ENCODE peak calls at places on chromosomes 5 and 9, in four cellular contexts. X, I, W and T are unnamed samples.

GRCh38 chr9:110029815-110030480 is 178.0 kb downstream of the C9orf152 start:
- DNase-seq in X (no peak), I (no peak), W (no peak), T (no peak)

GRCh38 chr9:88533951-88534455 is 975 bp upstream of the NXNL2 start:
- DNase-seq in X (no peak), I (no peak), W (peak), T (peak)

GRCh38 chr5:66947458-66947857 is 249.1 kb downstream of the CD180 start:
- DNase-seq in X (no peak), I (no peak), W (no peak), T (no peak)

GRCh38 chr5:149452665-149453617 is 73.8 kb upstream of the IL17B start:
- DNase-seq in X (peak), I (no peak), W (no peak), T (no peak)

GRCh38 chr5:54234304-54234938 is 76.0 kb downstream of the ARL15 start:
- DNase-seq in X (peak), I (no peak), W (no peak), T (no peak)

GRCh38 chr5:32852535-32852934 is 141.4 kb downstream of the NPR3 start:
- DNase-seq in X (peak), I (no peak), W (no peak), T (peak)

GRCh38 chr9:98317134-98317857 is 61.8 kb upstream of the TBC1D2 start:
- DNase-seq in X (no peak), I (no peak), W (no peak), T (no peak)

GRCh38 chr5:159765034-159765433 is 151.2 kb upstream of the ADRA1B start:
- DNase-seq in X (no peak), I (no peak), W (no peak), T (no peak)

GRCh38 chr5:321233-321725 is at the start of gene AHRR:
- DNase-seq in X (peak), I (no peak), W (peak), T (peak)

GRCh38 chr9:100811643-100812042 is 216.9 kb upstream of the PLPPR1 start:
- DNase-seq in X (no peak), I (no peak), W (no peak), T (no peak)

GRCh38 chr5:75320341-75320740 is 16.7 kb upstream of the HMGCR start:
- DNase-seq in X (no peak), I (no peak), W (no peak), T (no peak)

GRCh38 chr5:44727100-44727499 is 81.6 kb upstream of the MRPS30 start:
- DNase-seq in X (no peak), I (no peak), W (no peak), T (no peak)

GRCh38 chr5:123180178-123180577 is 91.1 kb downstream of the PRDM6 start:
- DNase-seq in X (no peak), I (no peak), W (no peak), T (no peak)

GRCh38 chr5:135140805-135141204 is 106.8 kb upstream of the PITX1 start:
- DNase-seq in X (no peak), I (no peak), W (no peak), T (no peak)

GRCh38 chr9:34675048-34675714 is 12.7 kb upstream of the CCL27 start:
- DNase-seq in X (peak), I (no peak), W (peak), T (peak)

GRCh38 chr9:23830949-23831730 is 5.1 kb upstream of the ELAVL2 start:
- DNase-seq in X (no peak), I (no peak), W (no peak), T (peak)

GRCh38 chr9:105188746-105189145 is 55.7 kb upstream of the SLC44A1 start:
- DNase-seq in X (no peak), I (no peak), W (no peak), T (no peak)

GRCh38 chr5:150410524-150411244 is 2.0 kb downstream of the CD74 start:
- DNase-seq in X (peak), I (peak), W (no peak), T (peak)

GRCh38 chr9:119313846-119314245 is 55.4 kb downstream of the BRINP1 start:
- DNase-seq in X (no peak), I (no peak), W (no peak), T (no peak)

GRCh38 chr5:170109059-170110031 is 3.6 kb downstream of the FOXI1 start:
- DNase-seq in X (no peak), I (no peak), W (no peak), T (no peak)

GRCh38 chr5:169367861-169368260 is 66.9 kb upstream of the SLIT3 start:
- DNase-seq in X (no peak), I (no peak), W (no peak), T (no peak)

DNA sequence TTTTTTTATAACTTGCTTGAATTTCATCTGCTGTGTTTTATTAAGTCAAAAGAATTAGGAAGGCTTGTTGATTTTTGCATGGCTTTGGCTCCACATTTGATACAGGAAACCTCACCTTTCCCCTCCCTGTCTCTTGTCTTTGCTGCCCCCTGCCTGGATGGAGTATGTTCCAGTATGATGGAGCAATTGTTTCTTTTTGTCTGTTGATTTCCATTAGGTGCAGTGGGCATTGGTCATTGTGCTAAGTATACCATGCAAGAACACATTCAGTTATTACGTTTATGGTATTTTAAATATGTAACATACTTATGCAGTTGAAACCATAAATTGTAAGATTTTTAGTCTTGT is 19.6 kb downstream of the TJP2 start:
- DNase-seq in X (no peak), I (no peak), W (no peak), T (no peak)
- TF ChIP-seq CTCF in X (peak), I (no peak), W (peak), T (no peak)

GRCh38 chr5:142106061-142106460 is 2.5 kb upstream of the NDFIP1 start:
- DNase-seq in X (no peak), I (no peak), W (no peak), T (no peak)

GRCh38 chr5:142104491-142104890 is 4.1 kb upstream of the NDFIP1 start:
- DNase-seq in X (no peak), I (no peak), W (no peak), T (no peak)

GRCh38 chr5:142098275-142098674 is 10.3 kb upstream of the NDFIP1 start:
- DNase-seq in X (no peak), I (no peak), W (no peak), T (no peak)

GRCh38 chr5:142100307-142100706 is 8.3 kb upstream of the NDFIP1 start:
- DNase-seq in X (no peak), I (no peak), W (no peak), T (no peak)

GRCh38 chr5:142102980-142103379 is 5.6 kb upstream of the NDFIP1 start:
- DNase-seq in X (no peak), I (no peak), W (no peak), T (no peak)
- TF ChIP-seq CBFB in X (no peak), I (no peak), W (no peak), T (no peak)

DNA sequence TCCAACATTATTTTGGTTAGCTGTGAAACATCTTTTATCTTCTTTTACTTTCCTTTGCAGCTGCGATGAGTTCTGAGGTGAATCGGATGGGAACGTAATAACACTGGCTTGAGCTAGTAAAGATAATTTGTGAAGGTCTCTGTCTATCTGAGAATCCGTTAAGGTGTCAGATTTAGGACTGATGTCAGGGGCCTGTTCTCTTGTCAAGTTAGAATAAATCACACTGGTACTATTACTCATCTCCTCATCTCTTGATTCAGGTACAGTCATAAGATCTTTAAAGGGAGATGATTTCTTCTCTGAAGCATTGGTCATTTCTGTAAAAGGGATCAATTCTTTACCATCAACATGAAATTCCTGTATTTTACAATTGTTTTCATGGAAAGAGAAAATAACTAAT is 26.2 kb downstream of the SETX start:
- DNase-seq in X (no peak), I (no peak), W (no peak), T (no peak)
- TF ChIP-seq CTCF in X (no peak), I (no peak), W (no peak), T (no peak)

DNA sequence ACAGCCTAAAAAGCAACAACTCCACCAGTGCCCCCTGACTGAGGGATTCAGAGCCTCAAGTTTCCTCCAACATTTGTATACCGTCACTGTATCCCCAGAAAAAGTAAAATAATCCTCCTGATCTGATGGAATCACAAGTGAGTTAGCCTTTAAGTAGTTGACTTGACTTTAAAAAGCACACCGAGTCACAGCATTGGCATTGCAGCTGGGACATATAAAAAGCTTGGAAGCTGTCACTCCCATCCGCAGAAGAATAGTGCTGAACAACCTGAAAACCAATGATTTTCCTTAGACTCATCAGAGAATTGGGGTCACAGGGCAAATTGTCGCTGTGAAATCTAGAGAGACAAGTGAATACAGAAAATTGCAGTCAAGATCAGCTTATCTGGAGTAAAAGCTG is 41.6 kb upstream of the FBN2 start:
- DNase-seq in X (no peak), I (no peak), W (no peak), T (no peak)
- TF ChIP-seq CBFB in X (no peak), I (no peak), W (no peak), T (no peak)

GRCh38 chr9:15096959-15097358 is 186.7 kb upstream of the FREM1 start:
- DNase-seq in X (no peak), I (no peak), W (no peak), T (no peak)
- TF ChIP-seq CTCF in X (no peak), I (no peak), W (no peak), T (no peak)

GRCh38 chr5:13029211-13029610 is 915.3 kb downstream of the DNAH5 start:
- DNase-seq in X (no peak), I (no peak), W (no peak), T (no peak)

DNA sequence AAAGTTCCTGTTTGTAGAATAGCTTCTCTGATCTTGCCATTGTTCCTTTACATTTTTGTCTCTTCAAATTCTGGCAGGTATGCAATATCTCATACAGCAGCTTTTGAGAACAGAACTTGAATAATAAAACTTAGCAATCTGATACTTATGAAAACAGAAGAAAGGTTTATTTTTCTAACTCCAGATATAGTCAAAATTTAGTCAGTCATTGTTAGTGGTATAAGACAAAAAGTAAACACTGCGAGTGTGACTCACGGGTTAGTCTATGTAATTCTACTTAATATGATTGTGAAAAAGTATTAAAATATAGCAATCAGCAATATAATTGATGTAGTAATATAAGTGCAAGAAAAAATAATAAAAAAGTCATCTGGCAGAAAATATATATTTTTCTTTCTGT is 910.4 kb downstream of the DNAH5 start:
- DNase-seq in X (no peak), I (no peak), W (no peak), T (no peak)
- TF ChIP-seq CBFB in X (no peak), I (no peak), W (no peak), T (no peak)